ENCODE peak calls at places on chromosome 15, in seven cellular contexts. N is A549, Q is HepG2, P is endothelial cell of umbilical vein, K is HCT116, R is H1, G is K562. C is an unnamed sample.

GRCh38 chr15:92801774-92802464 is 98.2 kb upstream of the CHD2 start:
- DNase-seq in R (no peak), G (peak; percentile 42), P (no peak), K (peak; percentile 71), Q (peak; percentile 14), N (peak; percentile 86), C (peak; percentile 83)

GRCh38 chr15:81161215-81161673 is 27.2 kb downstream of the CFAP161 start:
- DNase-seq in R (no peak), P (no peak), Q (no peak), K (no peak), N (no peak), G (no peak), C (no peak)

GRCh38 chr15:70277556-70277955 is 179.8 kb upstream of the TLE3 start:
- DNase-seq in R (no peak), Q (no peak), K (no peak), N (no peak), P (no peak), G (no peak), C (no peak)

GRCh38 chr15:80823995-80824394 is 44.8 kb downstream of the CEMIP start:
- DNase-seq in K (no peak), N (no peak), Q (no peak), G (no peak), P (no peak), R (no peak), C (peak; percentile 19)

GRCh38 chr15:64828985-64829384 is 3.5 kb upstream of the PIF1 start:
- DNase-seq in K (peak; percentile 33), G (no peak), N (no peak), R (no peak), P (no peak), Q (no peak), C (no peak)

GRCh38 chr15:97652700-97653167 is 307.8 kb upstream of the ARRDC4 start:
- DNase-seq in K (no peak), Q (no peak), P (peak; percentile 4), R (no peak), G (no peak), N (no peak), C (no peak)

GRCh38 chr15:90911302-90911623 is 8.2 kb downstream of the MAN2A2 start:
- DNase-seq in P (no peak), G (no peak), R (no peak), N (no peak), K (no peak), Q (no peak), C (no peak)

GRCh38 chr15:100835626-100836025 is 44.0 kb upstream of the ALDH1A3 start:
- DNase-seq in Q (no peak), R (no peak), K (no peak), P (no peak), N (no peak), G (no peak), C (no peak)

GRCh38 chr15:53212785-53213184 is 422.6 kb upstream of the ONECUT1 start:
- DNase-seq in G (no peak), R (no peak), K (no peak), N (no peak), Q (no peak), P (no peak), C (no peak)

GRCh38 chr15:53210653-53211052 is 420.5 kb upstream of the ONECUT1 start:
- DNase-seq in N (no peak), R (no peak), P (no peak), G (no peak), K (no peak), Q (no peak), C (no peak)

GRCh38 chr15:53213336-53213735 is 423.2 kb upstream of the ONECUT1 start:
- DNase-seq in P (no peak), R (no peak), G (no peak), N (no peak), K (no peak), Q (no peak), C (no peak)

GRCh38 chr15:53209396-53210042 is 419.4 kb upstream of the ONECUT1 start:
- DNase-seq in R (no peak), P (no peak), K (no peak), G (no peak), Q (no peak), N (no peak), C (no peak)

DNA sequence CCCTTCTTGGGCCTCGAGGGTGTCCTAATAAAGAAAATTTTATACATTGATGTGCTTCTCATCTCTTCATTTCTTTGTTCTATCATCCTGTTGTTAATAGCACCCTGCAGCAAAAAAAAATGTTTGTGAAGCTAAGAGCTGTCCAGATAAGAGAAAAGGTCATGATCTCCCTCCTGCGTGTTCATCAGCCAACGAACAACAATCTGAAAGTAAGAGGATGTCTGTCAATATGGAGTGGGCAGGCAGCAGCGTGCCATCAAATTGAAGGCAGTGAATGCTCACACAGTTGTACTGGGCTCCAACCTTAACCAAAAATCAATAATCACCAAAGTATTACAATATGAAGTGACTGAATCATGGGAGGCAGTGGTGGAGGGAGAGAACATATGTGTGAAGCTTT is 418.6 kb upstream of the ONECUT1 start:
- DNase-seq in K (no peak), P (no peak), G (no peak), Q (no peak), R (no peak), N (no peak), C (no peak)
- TF ChIP-seq MAX in K (no peak), P (no peak), G (no peak), Q (no peak), R (no peak), N (no peak), C (no peak)

GRCh38 chr15:75927601-75928000 is 23.9 kb downstream of the FBXO22 start:
- DNase-seq in P (no peak), R (no peak), G (no peak), Q (no peak), K (no peak), N (no peak), C (no peak)

GRCh38 chr15:75925440-75925839 is 21.8 kb downstream of the FBXO22 start:
- DNase-seq in R (no peak), Q (no peak), K (no peak), N (no peak), G (no peak), P (no peak), C (no peak)

GRCh38 chr15:75928680-75929608 is 25.3 kb downstream of the FBXO22 start:
- DNase-seq in K (peak; percentile 10), Q (peak; percentile 20), N (peak; percentile 75), G (peak; percentile 28), R (no peak), P (no peak), C (peak; percentile 51)

GRCh38 chr15:75930866-75931265 is 27.2 kb downstream of the FBXO22 start:
- DNase-seq in K (no peak), R (no peak), Q (no peak), N (no peak), G (no peak), P (no peak), C (no peak)

DNA sequence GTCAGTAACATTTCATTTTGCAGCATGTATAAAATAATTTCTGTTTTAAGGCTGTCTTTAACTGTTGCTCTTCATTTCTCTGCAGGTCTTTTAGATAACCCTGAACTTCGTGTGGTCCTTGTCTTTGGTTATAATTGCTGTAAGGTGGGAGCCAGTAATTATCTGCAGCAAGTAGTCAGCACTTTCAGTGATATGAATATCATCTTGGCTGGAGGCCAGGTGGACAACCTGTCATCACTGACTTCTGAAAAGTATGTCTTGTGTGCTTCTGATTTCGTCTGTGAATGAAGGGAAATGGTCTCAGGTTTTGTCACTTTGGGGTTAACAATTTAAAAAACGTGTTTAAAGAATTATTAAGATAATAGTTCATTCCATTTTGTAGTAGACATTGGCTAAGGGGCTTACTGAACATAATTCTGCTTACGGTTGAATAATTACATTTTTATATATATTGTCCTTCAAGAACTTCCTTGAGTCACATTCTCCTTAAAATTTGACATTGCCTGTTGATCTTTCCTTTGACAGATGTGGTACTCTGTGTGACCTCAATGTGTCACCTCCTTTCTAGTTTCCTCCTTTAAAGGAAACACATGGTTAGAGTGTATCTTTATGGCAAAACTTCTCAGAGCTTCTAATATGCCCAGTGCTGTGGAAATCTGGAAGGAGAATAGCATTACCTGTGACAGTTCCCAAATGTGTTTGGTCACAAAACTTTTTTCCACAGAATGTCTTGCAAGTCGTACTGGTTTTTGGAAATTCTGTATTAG is 26.3 kb downstream of the FBXO22 start:
- DNase-seq in R (no peak), G (no peak), K (no peak), P (peak; percentile 50), Q (no peak), N (no peak), C (no peak)
- TF ChIP-seq POLR2A in R (no peak), G (no peak), K (no peak), P (no peak), Q (no peak), N (no peak), C (no peak)

GRCh38 chr15:87736401-87736800 is 520.1 kb downstream of the NTRK3 start:
- DNase-seq in P (no peak), Q (no peak), G (no peak), R (no peak), N (no peak), K (no peak), C (no peak)

GRCh38 chr15:87740655-87741344 is 515.7 kb downstream of the NTRK3 start:
- DNase-seq in K (no peak), N (no peak), Q (no peak), P (no peak), G (no peak), R (no peak), C (no peak)

GRCh38 chr15:87741350-87741749 is 515.2 kb downstream of the NTRK3 start:
- DNase-seq in R (no peak), Q (no peak), G (no peak), K (no peak), N (no peak), P (no peak), C (no peak)

GRCh38 chr15:87736921-87737389 is 519.6 kb downstream of the NTRK3 start:
- DNase-seq in R (no peak), Q (no peak), N (no peak), P (no peak), K (no peak), G (no peak), C (no peak)

DNA sequence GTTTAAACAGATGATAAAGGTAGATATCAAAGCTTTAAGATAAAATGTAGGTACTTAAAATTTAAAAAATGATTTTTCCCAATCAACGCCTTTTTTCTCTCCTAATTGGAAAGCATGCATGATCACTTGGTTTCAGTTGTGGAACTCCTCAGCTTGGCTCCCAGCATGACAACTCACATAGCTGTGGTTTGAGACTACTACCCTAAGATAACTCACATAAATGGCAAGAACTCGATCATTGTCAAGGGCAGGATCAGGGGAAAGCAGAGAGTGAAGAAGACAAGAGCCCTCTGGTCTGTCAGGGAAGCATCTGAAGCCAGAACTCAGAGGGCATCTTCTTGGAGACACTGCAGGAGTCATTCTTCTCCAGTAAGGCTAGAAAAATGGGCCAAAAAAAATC is 516.7 kb downstream of the NTRK3 start:
- DNase-seq in G (no peak), R (no peak), P (no peak), K (no peak), Q (no peak), N (no peak), C (no peak)
- TF ChIP-seq MAX in G (no peak), R (no peak), P (no peak), K (no peak), Q (no peak), N (no peak), C (no peak)

DNA sequence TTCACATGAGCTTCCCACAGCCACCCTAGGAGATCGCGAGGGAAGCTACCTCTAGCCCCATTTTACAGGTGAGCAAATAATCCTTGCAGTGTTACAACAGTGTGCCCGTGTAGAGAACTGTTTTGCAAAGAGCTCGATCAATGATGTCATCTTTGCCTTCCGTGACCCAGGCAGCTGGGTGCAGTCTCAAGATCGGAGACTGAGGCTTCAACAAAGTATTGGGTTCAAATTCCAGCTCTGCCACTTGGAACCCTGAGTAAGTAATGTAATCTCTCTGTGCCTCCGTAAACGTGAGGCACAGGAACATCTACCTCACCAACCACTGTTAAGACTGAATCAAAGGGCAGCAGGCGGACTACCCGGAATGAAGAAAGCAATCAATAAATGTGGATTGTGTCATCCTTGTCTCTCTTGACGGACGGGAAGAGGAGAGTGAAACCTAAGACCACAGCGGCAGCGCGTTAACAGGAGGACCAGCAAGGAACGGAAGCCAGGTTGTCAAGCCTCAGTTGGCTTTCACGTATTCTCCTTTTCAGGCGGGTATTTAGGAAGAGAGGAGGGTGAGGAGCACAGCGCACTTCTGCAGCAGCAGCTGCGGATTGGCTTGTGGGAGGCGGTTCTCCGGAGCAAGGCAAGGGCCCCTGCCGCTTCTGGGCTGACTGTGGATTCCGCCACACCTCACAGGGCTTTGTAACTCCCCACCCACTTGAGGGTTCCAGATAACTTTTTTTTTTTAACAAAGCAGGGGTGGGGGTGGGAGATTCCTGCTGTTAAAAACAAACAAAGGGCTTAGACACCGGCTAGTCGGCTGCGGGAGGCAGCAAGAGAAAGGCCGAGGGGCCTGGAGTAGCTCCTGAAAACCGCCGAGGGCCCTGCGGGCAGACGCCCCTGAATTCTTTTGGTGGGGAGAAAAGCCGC is 1.5 kb upstream of the SMAD3 start:
- DNase-seq in N (peak; percentile 83), K (peak; percentile 89), Q (peak; percentile 90), P (no peak), G (peak; percentile 76), R (peak; percentile 77), C (peak; percentile 94)
- TF ChIP-seq POLR2A in N (no peak), K (peak; percentile 64), Q (peak; percentile 86), P (no peak), G (peak; percentile 81), R (no peak), C (peak; percentile 65)

C was measured in NB4.